ENCODE peak calls at places on chromosomes 1 and 21, in seven cellular contexts. T is cardiac muscle cell; A is HCT116; V is activated CD4-positive, alpha-beta memory T cell treated with anti-CD3 and anti-CD28 coated beads, Interleukin-2, amount 10 ng/mL, durations not matched to agents 7 days and 5 days; H is breast epithelium; L is stimulated activated CD8-positive, alpha-beta memory T cell treated with anti-CD3 and anti-CD28 coated beads, Interleukin-7, amount 100 ng/mL, for 24 hours; I is fibroblast of villous mesenchyme. O is an unnamed sample.
A peak's percentile ranks its signal among the peaks of the same experiment; 100 is the strongest.

GRCh38 chr1:67717876-67718275 is 32.9 kb downstream of the GADD45A start:
- DNase-seq in T (no peak), A (no peak), V (no peak), H (no peak), L (no peak), I (no peak), O (no peak)

GRCh38 chr21:36966066-36966845 is at the start of gene HLCS:
- DNase-seq in T (peak; percentile 72), A (no peak), V (peak; percentile 81), H (peak; percentile 48), L (peak; percentile 42), I (peak; percentile 48), O (peak; percentile 82)

GRCh38 chr1:26597629-26598039 is 68.1 kb downstream of the RPS6KA1 start:
- DNase-seq in T (peak; percentile 71), A (peak; percentile 68), V (no peak), H (no peak), L (no peak), I (peak; percentile 63), O (no peak)

GRCh38 chr1:53413175-53414001 is 45.8 kb upstream of the DMRTB1 start:
- DNase-seq in T (peak; percentile 60), A (peak; percentile 85), V (peak; percentile 78), H (no peak), L (peak; percentile 16), I (peak; percentile 64), O (no peak)

GRCh38 chr1:235639586-235640205 is 9.9 kb downstream of the GNG4 start:
- DNase-seq in T (no peak), A (no peak), V (no peak), H (no peak), L (no peak), I (no peak), O (no peak)

GRCh38 chr1:153643825-153644224 is 10.0 kb downstream of the CHTOP start:
- DNase-seq in T (no peak), A (no peak), V (no peak), H (no peak), L (no peak), I (no peak), O (no peak)

GRCh38 chr1:28447674-28448073 is 58.2 kb upstream of the RCC1 start:
- DNase-seq in T (peak; percentile 48), A (no peak), V (no peak), H (no peak), L (no peak), I (no peak), O (no peak)

GRCh38 chr1:74323937-74324473 is 88.8 kb downstream of the TNNI3K start:
- DNase-seq in T (no peak), A (no peak), V (no peak), H (no peak), L (no peak), I (no peak), O (no peak)

GRCh38 chr1:234875953-234876814 is 252.5 kb downstream of the TOMM20 start:
- DNase-seq in T (peak; percentile 86), A (no peak), V (no peak), H (no peak), L (no peak), I (peak; percentile 94), O (no peak)

GRCh38 chr1:18951818-18952391 is 4.6 kb downstream of the IFFO2 start:
- DNase-seq in T (peak; percentile 42), A (no peak), V (peak; percentile 91), H (no peak), L (peak; percentile 59), I (no peak), O (no peak)

GRCh38 chr1:32464716-32465540 is at the start of gene ZBTB8B:
- DNase-seq in T (peak; percentile 90), A (peak; percentile 26), V (peak; percentile 17), H (peak; percentile 75), L (peak; percentile 22), I (peak; percentile 43), O (peak; percentile 55)

GRCh38 chr1:160161965-160162705 is 10.7 kb downstream of the ATP1A4 start:
- DNase-seq in T (peak; percentile 39), A (no peak), V (no peak), H (no peak), L (no peak), I (peak; percentile 27), O (no peak)

GRCh38 chr1:66211521-66211920 is 322.4 kb upstream of the SGIP1 start:
- DNase-seq in T (peak; percentile 21), A (no peak), V (no peak), H (no peak), L (no peak), I (no peak), O (no peak)

GRCh38 chr1:39632491-39633417 is 6.7 kb downstream of the HEYL start:
- DNase-seq in T (peak; percentile 76), A (no peak), V (no peak), H (no peak), L (no peak), I (peak; percentile 86), O (peak; percentile 69)

GRCh38 chr1:179295356-179295755 is 1.8 kb downstream of the SOAT1 start:
- DNase-seq in T (no peak), A (no peak), V (no peak), H (no peak), L (no peak), I (no peak), O (no peak)

GRCh38 chr1:31784356-31785019 is 20.3 kb upstream of the ADGRB2 start:
- DNase-seq in T (no peak), A (no peak), V (no peak), H (no peak), L (no peak), I (no peak), O (no peak)

GRCh38 chr1:198153804-198154203 is 3.0 kb upstream of the NEK7 start:
- DNase-seq in T (peak; percentile 80), A (no peak), V (no peak), H (no peak), L (no peak), I (no peak), O (no peak)

GRCh38 chr1:161092621-161093028 is 3.3 kb upstream of the NECTIN4 start:
- DNase-seq in T (no peak), A (no peak), V (peak; percentile 27), H (peak; percentile 57), L (no peak), I (no peak), O (no peak)

GRCh38 chr1:209367031-209367813 is 216.3 kb upstream of the CAMK1G start:
- DNase-seq in T (peak; percentile 64), A (no peak), V (no peak), H (no peak), L (no peak), I (peak; percentile 56), O (no peak)

GRCh38 chr21:28793043-28793442 is 199.6 kb downstream of the LTN1 start:
- DNase-seq in T (peak; percentile 77), A (no peak), V (no peak), H (no peak), L (no peak), I (peak; percentile 76), O (no peak)

GRCh38 chr21:34544032-34544496 is 32.1 kb upstream of the KCNE1 start:
- DNase-seq in T (peak; percentile 89), A (peak; percentile 80), V (peak; percentile 33), H (peak; percentile 67), L (no peak), I (peak; percentile 74), O (peak; percentile 64)

GRCh38 chr1:54989968-54990810 is 8.5 kb upstream of the BSND start:
- DNase-seq in T (peak; percentile 63), A (no peak), V (no peak), H (no peak), L (no peak), I (no peak), O (no peak)

GRCh38 chr1:212234431-212235298 is 50.5 kb upstream of the PPP2R5A start:
- DNase-seq in T (peak; percentile 95), A (peak; percentile 73), V (peak; percentile 48), H (peak; percentile 30), L (no peak), I (peak; percentile 93), O (peak; percentile 69)

GRCh38 chr21:41825216-41825615 is 53.9 kb downstream of the PRDM15 start:
- DNase-seq in T (no peak), A (no peak), V (no peak), H (no peak), L (no peak), I (no peak), O (no peak)

GRCh38 chr1:46667782-46668760 is at the start of gene ATPAF1:
- DNase-seq in T (peak; percentile 83), A (peak; percentile 48), V (peak; percentile 77), H (peak; percentile 24), L (peak; percentile 21), I (peak; percentile 63), O (peak; percentile 64)

GRCh38 chr1:34166191-34167090 is 1.4 kb upstream of the CSMD2 start:
- DNase-seq in T (peak; percentile 17), A (no peak), V (no peak), H (no peak), L (no peak), I (no peak), O (no peak)

GRCh38 chr1:169694304-169694703 is 17.1 kb downstream of the SELL start:
- DNase-seq in T (no peak), A (no peak), V (peak; percentile 65), H (no peak), L (no peak), I (no peak), O (no peak)

GRCh38 chr1:177255411-177255810 is 84.7 kb downstream of the BRINP2 start:
- DNase-seq in T (no peak), A (no peak), V (no peak), H (no peak), L (no peak), I (peak; percentile 9), O (no peak)

GRCh38 chr1:90924982-90925381 is 96.9 kb downstream of the ZNF644 start:
- DNase-seq in T (peak; percentile 3), A (no peak), V (no peak), H (no peak), L (no peak), I (no peak), O (no peak)

GRCh38 chr1:5485968-5486665 is 506.1 kb downstream of the NPHP4 start:
- DNase-seq in T (no peak), A (no peak), V (no peak), H (no peak), L (no peak), I (no peak), O (no peak)

GRCh38 chr1:62356257-62356835 is 37.1 kb upstream of the KANK4 start:
- DNase-seq in T (peak; percentile 58), A (peak; percentile 19), V (no peak), H (no peak), L (no peak), I (peak; percentile 27), O (no peak)

GRCh38 chr1:150151291-150152181 is 1.8 kb downstream of the PLEKHO1 start:
- DNase-seq in T (no peak), A (no peak), V (peak; percentile 84), H (no peak), L (peak; percentile 33), I (no peak), O (no peak)

GRCh38 chr1:24154215-24154614 is 11.3 kb upstream of the IL22RA1 start:
- DNase-seq in T (no peak), A (no peak), V (no peak), H (no peak), L (no peak), I (no peak), O (no peak)

GRCh38 chr1:172970186-172970585 is 80.6 kb downstream of the TNFSF18 start:
- DNase-seq in T (no peak), A (peak; percentile 12), V (no peak), H (no peak), L (no peak), I (no peak), O (no peak)